ENCODE peak calls at places on chromosomes 13 and 19, in ten cellular contexts. One of them, this sample, is unnamed.

GRCh38 chr13:64740493-64740892 is 2489.6 kb downstream of the PCDH9 start:
- DNase-seq in stimulated activated CD8-positive, alpha-beta memory T cell treated with anti-CD3 and anti-CD28 coated beads, Interleukin-4, amount 100 ng/mL, for 48 hours: no peak
- DNase-seq in osteoblast: no peak
- DNase-seq in Panc1: no peak
- DNase-seq in CD8-positive, alpha-beta T cell: no peak
- DNase-seq in anterior cingulate cortex: no peak
- DNase-seq in DMS53: no peak
- DNase-seq in stimulated activated CD4-positive, alpha-beta T cell treated with anti-CD3 and anti-CD28 coated beads, Interleukin-4, amount 100 ng/mL, for 24 hours: no peak
- DNase-seq in lung: no peak
- DNase-seq in nucleus accumbens: no peak
- DNase-seq in this sample: no peak

GRCh38 chr19:32691952-32692726 is 518 bp downstream of the NUDT19 start:
- DNase-seq in stimulated activated CD8-positive, alpha-beta memory T cell treated with anti-CD3 and anti-CD28 coated beads, Interleukin-4, amount 100 ng/mL, for 48 hours: peak; percentile 62
- DNase-seq in osteoblast: peak; percentile 93
- DNase-seq in Panc1: no peak
- DNase-seq in CD8-positive, alpha-beta T cell: peak; percentile 51
- DNase-seq in anterior cingulate cortex: peak; percentile 15
- DNase-seq in DMS53: peak; percentile 77
- DNase-seq in stimulated activated CD4-positive, alpha-beta T cell treated with anti-CD3 and anti-CD28 coated beads, Interleukin-4, amount 100 ng/mL, for 24 hours: peak; percentile 61
- DNase-seq in lung: peak; percentile 74
- DNase-seq in nucleus accumbens: peak; percentile 43
- DNase-seq in this sample: no peak

GRCh38 chr13:34114581-34114980 is 296.6 kb downstream of the RFC3 start:
- DNase-seq in stimulated activated CD8-positive, alpha-beta memory T cell treated with anti-CD3 and anti-CD28 coated beads, Interleukin-4, amount 100 ng/mL, for 48 hours: no peak
- DNase-seq in osteoblast: no peak
- DNase-seq in Panc1: no peak
- DNase-seq in CD8-positive, alpha-beta T cell: no peak
- DNase-seq in anterior cingulate cortex: no peak
- DNase-seq in DMS53: no peak
- DNase-seq in stimulated activated CD4-positive, alpha-beta T cell treated with anti-CD3 and anti-CD28 coated beads, Interleukin-4, amount 100 ng/mL, for 24 hours: no peak
- DNase-seq in lung: no peak
- DNase-seq in nucleus accumbens: no peak
- DNase-seq in this sample: no peak

GRCh38 chr13:43300817-43301216 is 277.4 kb downstream of the DNAJC15 start:
- DNase-seq in stimulated activated CD8-positive, alpha-beta memory T cell treated with anti-CD3 and anti-CD28 coated beads, Interleukin-4, amount 100 ng/mL, for 48 hours: no peak
- DNase-seq in osteoblast: no peak
- DNase-seq in Panc1: no peak
- DNase-seq in CD8-positive, alpha-beta T cell: no peak
- DNase-seq in anterior cingulate cortex: no peak
- DNase-seq in DMS53: no peak
- DNase-seq in stimulated activated CD4-positive, alpha-beta T cell treated with anti-CD3 and anti-CD28 coated beads, Interleukin-4, amount 100 ng/mL, for 24 hours: no peak
- DNase-seq in lung: no peak
- DNase-seq in nucleus accumbens: no peak
- DNase-seq in this sample: no peak

GRCh38 chr13:49258097-49258796 is 10.5 kb downstream of the CDADC1 start:
- DNase-seq in stimulated activated CD8-positive, alpha-beta memory T cell treated with anti-CD3 and anti-CD28 coated beads, Interleukin-4, amount 100 ng/mL, for 48 hours: no peak
- DNase-seq in osteoblast: no peak
- DNase-seq in Panc1: no peak
- DNase-seq in CD8-positive, alpha-beta T cell: no peak
- DNase-seq in anterior cingulate cortex: no peak
- DNase-seq in DMS53: no peak
- DNase-seq in stimulated activated CD4-positive, alpha-beta T cell treated with anti-CD3 and anti-CD28 coated beads, Interleukin-4, amount 100 ng/mL, for 24 hours: no peak
- DNase-seq in lung: no peak
- DNase-seq in nucleus accumbens: no peak
- DNase-seq in this sample: no peak

GRCh38 chr19:55451522-55452380 is 8.7 kb upstream of the SHISA7 start:
- DNase-seq in stimulated activated CD8-positive, alpha-beta memory T cell treated with anti-CD3 and anti-CD28 coated beads, Interleukin-4, amount 100 ng/mL, for 48 hours: no peak
- DNase-seq in osteoblast: no peak
- DNase-seq in Panc1: no peak
- DNase-seq in CD8-positive, alpha-beta T cell: no peak
- DNase-seq in anterior cingulate cortex: peak; percentile 33
- DNase-seq in DMS53: peak; percentile 59
- DNase-seq in stimulated activated CD4-positive, alpha-beta T cell treated with anti-CD3 and anti-CD28 coated beads, Interleukin-4, amount 100 ng/mL, for 24 hours: no peak
- DNase-seq in lung: no peak
- DNase-seq in nucleus accumbens: peak; percentile 65
- DNase-seq in this sample: no peak

GRCh38 chr13:80374453-80374852 is 33.5 kb upstream of the SPRY2 start:
- DNase-seq in stimulated activated CD8-positive, alpha-beta memory T cell treated with anti-CD3 and anti-CD28 coated beads, Interleukin-4, amount 100 ng/mL, for 48 hours: no peak
- DNase-seq in osteoblast: no peak
- DNase-seq in Panc1: no peak
- DNase-seq in CD8-positive, alpha-beta T cell: no peak
- DNase-seq in anterior cingulate cortex: no peak
- DNase-seq in DMS53: no peak
- DNase-seq in stimulated activated CD4-positive, alpha-beta T cell treated with anti-CD3 and anti-CD28 coated beads, Interleukin-4, amount 100 ng/mL, for 24 hours: no peak
- DNase-seq in lung: no peak
- DNase-seq in nucleus accumbens: no peak
- DNase-seq in this sample: no peak

GRCh38 chr19:54172764-54173699 is at the start of gene TMC4:
- DNase-seq in stimulated activated CD8-positive, alpha-beta memory T cell treated with anti-CD3 and anti-CD28 coated beads, Interleukin-4, amount 100 ng/mL, for 48 hours: no peak
- DNase-seq in osteoblast: peak; percentile 95
- DNase-seq in Panc1: no peak
- DNase-seq in CD8-positive, alpha-beta T cell: no peak
- DNase-seq in anterior cingulate cortex: no peak
- DNase-seq in DMS53: peak; percentile 97
- DNase-seq in stimulated activated CD4-positive, alpha-beta T cell treated with anti-CD3 and anti-CD28 coated beads, Interleukin-4, amount 100 ng/mL, for 24 hours: no peak
- DNase-seq in lung: peak; percentile 76
- DNase-seq in nucleus accumbens: no peak
- DNase-seq in this sample: no peak

GRCh38 chr19:9597027-9597426 is 12.7 kb upstream of the ZNF121 start:
- DNase-seq in stimulated activated CD8-positive, alpha-beta memory T cell treated with anti-CD3 and anti-CD28 coated beads, Interleukin-4, amount 100 ng/mL, for 48 hours: no peak
- DNase-seq in osteoblast: peak; percentile 84
- DNase-seq in Panc1: peak; percentile 63
- DNase-seq in CD8-positive, alpha-beta T cell: no peak
- DNase-seq in anterior cingulate cortex: no peak
- DNase-seq in DMS53: no peak
- DNase-seq in stimulated activated CD4-positive, alpha-beta T cell treated with anti-CD3 and anti-CD28 coated beads, Interleukin-4, amount 100 ng/mL, for 24 hours: no peak
- DNase-seq in lung: no peak
- DNase-seq in nucleus accumbens: no peak
- DNase-seq in this sample: no peak

GRCh38 chr13:104779311-104779710 is 1713.1 kb upstream of the SLC10A2 start:
- DNase-seq in stimulated activated CD8-positive, alpha-beta memory T cell treated with anti-CD3 and anti-CD28 coated beads, Interleukin-4, amount 100 ng/mL, for 48 hours: no peak
- DNase-seq in osteoblast: no peak
- DNase-seq in Panc1: no peak
- DNase-seq in CD8-positive, alpha-beta T cell: no peak
- DNase-seq in anterior cingulate cortex: no peak
- DNase-seq in DMS53: no peak
- DNase-seq in stimulated activated CD4-positive, alpha-beta T cell treated with anti-CD3 and anti-CD28 coated beads, Interleukin-4, amount 100 ng/mL, for 24 hours: no peak
- DNase-seq in lung: no peak
- DNase-seq in nucleus accumbens: no peak
- DNase-seq in this sample: no peak

GRCh38 chr19:47267350-47267759 is 7.3 kb upstream of the INAFM1 start:
- DNase-seq in stimulated activated CD8-positive, alpha-beta memory T cell treated with anti-CD3 and anti-CD28 coated beads, Interleukin-4, amount 100 ng/mL, for 48 hours: no peak
- DNase-seq in osteoblast: peak; percentile 76
- DNase-seq in Panc1: no peak
- DNase-seq in CD8-positive, alpha-beta T cell: no peak
- DNase-seq in anterior cingulate cortex: peak; percentile 56
- DNase-seq in DMS53: no peak
- DNase-seq in stimulated activated CD4-positive, alpha-beta T cell treated with anti-CD3 and anti-CD28 coated beads, Interleukin-4, amount 100 ng/mL, for 24 hours: no peak
- DNase-seq in lung: no peak
- DNase-seq in nucleus accumbens: peak; percentile 24
- DNase-seq in this sample: no peak

GRCh38 chr13:78657699-78658629 is 991 bp downstream of the OBI1 start:
- DNase-seq in stimulated activated CD8-positive, alpha-beta memory T cell treated with anti-CD3 and anti-CD28 coated beads, Interleukin-4, amount 100 ng/mL, for 48 hours: no peak
- DNase-seq in osteoblast: peak; percentile 63
- DNase-seq in Panc1: no peak
- DNase-seq in CD8-positive, alpha-beta T cell: no peak
- DNase-seq in anterior cingulate cortex: no peak
- DNase-seq in DMS53: no peak
- DNase-seq in stimulated activated CD4-positive, alpha-beta T cell treated with anti-CD3 and anti-CD28 coated beads, Interleukin-4, amount 100 ng/mL, for 24 hours: no peak
- DNase-seq in lung: no peak
- DNase-seq in nucleus accumbens: no peak
- DNase-seq in this sample: no peak

GRCh38 chr13:51241720-51242119 is 19.5 kb downstream of the FAM124A start:
- DNase-seq in stimulated activated CD8-positive, alpha-beta memory T cell treated with anti-CD3 and anti-CD28 coated beads, Interleukin-4, amount 100 ng/mL, for 48 hours: no peak
- DNase-seq in osteoblast: no peak
- DNase-seq in Panc1: no peak
- DNase-seq in CD8-positive, alpha-beta T cell: no peak
- DNase-seq in anterior cingulate cortex: no peak
- DNase-seq in DMS53: no peak
- DNase-seq in stimulated activated CD4-positive, alpha-beta T cell treated with anti-CD3 and anti-CD28 coated beads, Interleukin-4, amount 100 ng/mL, for 24 hours: no peak
- DNase-seq in lung: no peak
- DNase-seq in nucleus accumbens: no peak
- DNase-seq in this sample: no peak

GRCh38 chr19:2533072-2533425 is 57.1 kb downstream of the GADD45B start:
- DNase-seq in stimulated activated CD8-positive, alpha-beta memory T cell treated with anti-CD3 and anti-CD28 coated beads, Interleukin-4, amount 100 ng/mL, for 48 hours: no peak
- DNase-seq in osteoblast: no peak
- DNase-seq in Panc1: no peak
- DNase-seq in CD8-positive, alpha-beta T cell: no peak
- DNase-seq in anterior cingulate cortex: no peak
- DNase-seq in DMS53: no peak
- DNase-seq in stimulated activated CD4-positive, alpha-beta T cell treated with anti-CD3 and anti-CD28 coated beads, Interleukin-4, amount 100 ng/mL, for 24 hours: no peak
- DNase-seq in lung: no peak
- DNase-seq in nucleus accumbens: no peak
- DNase-seq in this sample: no peak

GRCh38 chr19:2475018-2475701 is 767 bp upstream of the GADD45B start:
- DNase-seq in stimulated activated CD8-positive, alpha-beta memory T cell treated with anti-CD3 and anti-CD28 coated beads, Interleukin-4, amount 100 ng/mL, for 48 hours: peak; percentile 81
- DNase-seq in osteoblast: peak; percentile 89
- DNase-seq in Panc1: no peak
- DNase-seq in CD8-positive, alpha-beta T cell: peak; percentile 59
- DNase-seq in anterior cingulate cortex: no peak
- DNase-seq in DMS53: peak; percentile 73
- DNase-seq in stimulated activated CD4-positive, alpha-beta T cell treated with anti-CD3 and anti-CD28 coated beads, Interleukin-4, amount 100 ng/mL, for 24 hours: peak; percentile 62
- DNase-seq in lung: peak; percentile 53
- DNase-seq in nucleus accumbens: peak; percentile 33
- DNase-seq in this sample: no peak